ENCODE peak calls at places on chromosomes 2 and 18, in four cellular contexts. D is WTC11, Y is HepG2, J is K562. H is an unnamed sample.

GRCh38 chr2:61721382-61721781 is 132.5 kb downstream of the FAM161A start:
- DNase-seq in D (no peak), Y (no peak), J (no peak), H (no peak)

GRCh38 chr18:23433360-23433759 is 19.7 kb upstream of the RIOK3 start:
- DNase-seq in D (no peak), Y (no peak), J (peak), H (no peak)

GRCh38 chr2:117875786-117876185 is 61.3 kb downstream of the DDX18 start:
- DNase-seq in D (no peak), Y (no peak), J (no peak), H (no peak)

GRCh38 chr2:74551942-74552913 is 1.5 kb downstream of the LOXL3 start:
- DNase-seq in D (no peak), Y (no peak), J (no peak), H (no peak)

GRCh38 chr2:134718956-134719814 is at the start of gene TMEM163:
- DNase-seq in D (peak), Y (no peak), J (peak), H (peak)

GRCh38 chr2:69164379-69164778 is 151.4 kb downstream of the ANTXR1 start:
- DNase-seq in D (no peak), Y (no peak), J (no peak), H (no peak)

GRCh38 chr2:71361631-71362030 is 30.0 kb downstream of the ZNF638 start:
- DNase-seq in D (no peak), Y (no peak), J (no peak), H (no peak)

GRCh38 chr18:79527656-79528055 is 131.9 kb downstream of the NFATC1 start:
- DNase-seq in D (no peak), Y (no peak), J (no peak), H (no peak)

GRCh38 chr18:42028232-42028832 is 73.3 kb downstream of the PIK3C3 start:
- DNase-seq in D (peak), Y (peak), J (peak), H (peak)

GRCh38 chr18:42821492-42821891 is 294.0 kb downstream of the RIT2 start:
- DNase-seq in D (no peak), Y (no peak), J (no peak), H (no peak)

GRCh38 chr2:38409136-38409903 is 32.2 kb upstream of the ATL2 start:
- DNase-seq in D (no peak), Y (no peak), J (no peak), H (no peak)

GRCh38 chr2:168913495-168913894 is 12.4 kb downstream of the G6PC2 start:
- DNase-seq in D (no peak), Y (no peak), J (no peak), H (no peak)

GRCh38 chr2:205650450-205650849 is 31.9 kb upstream of the NRP2 start:
- DNase-seq in D (peak), Y (no peak), J (no peak), H (no peak)

GRCh38 chr2:184906709-184907108 is 308.4 kb downstream of the ZNF804A start:
- DNase-seq in D (no peak), Y (no peak), J (no peak), H (no peak)

GRCh38 chr2:12177052-12177994 is 430.9 kb downstream of the LPIN1 start:
- DNase-seq in D (no peak), Y (peak), J (peak), H (peak)

GRCh38 chr2:81087646-81088045 is 783.1 kb upstream of the LRRTM1 start:
- DNase-seq in D (no peak), Y (no peak), J (no peak), H (no peak)

GRCh38 chr2:113142290-113142689 is 14.9 kb downstream of the IL1RN start:
- DNase-seq in D (no peak), Y (no peak), J (no peak), H (no peak)

GRCh38 chr2:66495788-66496640 is 61.1 kb downstream of the MEIS1 start:
- DNase-seq in D (peak), Y (peak), J (peak), H (peak)

GRCh38 chr2:239519081-239519920 is 118.5 kb upstream of the HDAC4 start:
- DNase-seq in D (no peak), Y (no peak), J (no peak), H (no peak)

GRCh38 chr2:214810670-214811069 is 1.2 kb upstream of the BARD1 start:
- DNase-seq in D (no peak), Y (no peak), J (peak), H (no peak)

GRCh38 chr2:234792566-234792965 is 159.3 kb upstream of the SH3BP4 start:
- DNase-seq in D (peak), Y (no peak), J (no peak), H (no peak)

GRCh38 chr2:159795781-159796667 is 2.0 kb downstream of the CD302 start:
- DNase-seq in D (no peak), Y (no peak), J (no peak), H (no peak)

DNA sequence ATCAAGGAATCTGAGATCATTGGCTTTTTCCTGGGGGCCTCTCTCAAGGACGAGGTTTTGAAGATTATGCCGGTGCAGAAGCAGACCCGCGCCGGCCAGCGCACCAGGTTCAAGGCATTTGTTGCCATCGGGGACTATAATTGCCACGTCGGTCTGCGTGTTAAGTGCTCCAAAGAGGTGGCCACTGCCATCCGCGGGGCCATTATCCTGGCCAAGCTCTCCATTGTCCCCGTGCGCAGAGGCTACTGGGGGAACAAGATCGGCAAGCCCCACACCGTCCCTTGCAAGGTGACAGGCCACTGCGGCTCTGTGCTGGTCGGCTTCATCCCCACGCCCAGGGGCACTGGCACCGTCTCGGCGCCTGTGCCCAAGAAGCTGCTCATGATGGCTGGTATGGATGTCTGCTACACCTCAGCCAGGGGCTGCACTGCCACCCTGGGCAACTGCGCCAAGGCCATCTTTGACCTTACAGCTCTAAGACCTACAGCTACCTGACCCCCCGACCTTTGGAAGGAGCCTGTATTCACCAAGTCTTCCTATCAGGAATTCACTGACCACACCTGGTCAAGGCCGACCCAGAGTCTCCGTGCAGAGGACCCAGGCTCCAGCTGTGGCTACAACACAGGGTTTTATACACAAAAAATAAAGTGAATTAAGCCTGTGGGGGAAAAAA is 141.8 kb downstream of the SOCS6 start:
- DNase-seq in D (no peak), Y (no peak), J (no peak), H (no peak)
- TF ChIP-seq ELF4 in D (no peak), Y (no peak), J (no peak), H (no peak)

GRCh38 chr2:218605438-218605837 is 2.3 kb upstream of the PLCD4 start:
- DNase-seq in D (no peak), Y (no peak), J (no peak), H (no peak)
- TF ChIP-seq ELF4 in D (no peak), Y (no peak), J (no peak), H (no peak)

GRCh38 chr2:153940511-153940910 is 68.8 kb downstream of the GALNT13 start:
- DNase-seq in D (no peak), Y (no peak), J (no peak), H (no peak)
- TF ChIP-seq ELF4 in D (no peak), Y (no peak), J (no peak), H (no peak)

DNA sequence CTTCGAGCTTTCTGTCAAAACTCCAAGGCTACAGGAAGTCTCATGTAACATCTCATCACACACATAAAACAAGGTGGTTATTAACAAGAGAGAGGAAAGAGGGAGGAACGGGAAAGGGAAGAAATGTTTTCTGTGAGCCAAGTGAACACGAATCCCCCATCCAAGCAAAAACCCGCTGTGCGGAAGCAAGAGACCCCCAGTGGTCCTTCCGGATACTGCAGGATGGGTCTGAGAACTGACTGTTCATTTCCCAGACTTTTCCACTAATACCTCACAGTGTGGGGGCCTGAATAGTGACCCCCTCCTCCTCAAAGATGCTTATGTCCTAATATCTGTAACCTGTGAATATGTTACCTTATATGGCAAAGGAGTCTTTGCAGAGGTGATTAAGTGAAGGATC is 19.0 kb upstream of the DIPK1C start:
- DNase-seq in D (peak), Y (peak), J (peak), H (peak)
- TF ChIP-seq ELF4 in D (no peak), Y (no peak), J (no peak), H (no peak)

GRCh38 chr2:9814129-9814868 is 29.0 kb upstream of the TAF1B start:
- DNase-seq in D (no peak), Y (no peak), J (no peak), H (no peak)
- TF ChIP-seq ELF4 in D (no peak), Y (no peak), J (no peak), H (no peak)

DNA sequence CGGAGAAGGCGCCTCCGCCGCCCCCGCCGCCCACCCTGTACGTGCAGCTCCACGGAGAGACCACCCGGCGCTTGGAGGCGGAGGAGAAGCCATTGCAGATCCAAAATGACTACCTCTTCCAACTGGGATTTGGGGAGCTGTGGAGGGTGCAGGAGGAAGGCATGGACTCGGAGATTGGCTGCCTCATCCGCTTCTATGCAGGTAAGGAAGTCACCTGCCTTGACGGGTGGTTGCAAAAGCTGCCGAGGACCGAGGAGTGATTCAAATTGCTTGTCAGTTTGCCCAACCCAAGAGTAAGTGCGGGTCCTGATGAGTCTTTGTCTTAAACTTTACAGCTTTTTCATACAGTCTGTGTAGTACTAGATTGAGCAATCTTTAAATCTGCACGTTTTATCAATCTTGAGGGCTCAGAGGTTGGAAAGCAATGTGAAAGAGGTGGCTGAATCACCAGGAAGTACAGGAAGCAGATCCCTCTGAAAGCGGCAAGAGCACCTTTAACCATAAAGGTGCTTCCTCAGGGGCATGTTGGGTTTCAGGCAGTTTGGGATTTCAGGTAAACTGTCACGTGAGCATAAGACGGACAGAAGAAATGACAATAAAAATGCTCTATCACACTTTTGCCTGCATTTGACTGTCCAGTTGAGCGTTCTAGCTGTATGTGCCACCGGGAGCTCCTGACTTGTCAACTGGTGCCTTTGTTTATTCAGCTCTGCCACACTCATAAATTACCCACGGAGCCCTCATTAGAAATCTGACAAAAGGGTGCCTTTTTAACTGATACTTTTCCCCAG is 1.9 kb downstream of the PHLPP1 start:
- DNase-seq in D (peak), Y (peak), J (no peak), H (no peak)
- TF ChIP-seq ELF4 in D (no peak), Y (no peak), J (no peak), H (no peak)

H was measured in HEK293T.